ENCODE peak calls at places on chromosomes 16 and 17, in eight cellular contexts. U is AG09319; T is choroid plexus epithelial cell; G is fibroblast of villous mesenchyme; L is natural killer cell treated with Interleukin-12 subunit alpha and Interleukin-12 subunit beta and Interleukin-15 and Interleukin-18, amount 100 ng/mL, for 72 hours; Z is HFF-Myc; O is stimulated activated CD4-positive, alpha-beta T cell treated with anti-CD3 and anti-CD28 coated beads, Interleukin-12 subunit alpha, Interleukin-12 subunit beta, amount 100 ng/mL, for 24 hours; C is EL. N is an unnamed sample.

GRCh38 chr16:10402975-10403374 is 17.1 kb downstream of the ATF7IP2 start:
- DNase-seq in Z (no peak), T (no peak), G (no peak), L (no peak), U (no peak), C (no peak), O (no peak), N (no peak)

GRCh38 chr17:80653856-80654255 is 109.2 kb downstream of the RPTOR start:
- DNase-seq in U (no peak), L (no peak), Z (no peak), G (no peak), O (no peak), C (no peak), T (no peak), N (no peak)

GRCh38 chr17:72646176-72646575 is 446.3 kb downstream of the SLC39A11 start:
- DNase-seq in O (no peak), U (no peak), Z (no peak), C (no peak), T (no peak), L (no peak), G (no peak), N (no peak)

GRCh38 chr17:76700627-76701470 is 9.9 kb downstream of the MXRA7 start:
- DNase-seq in L (peak; percentile 44), U (peak; percentile 54), G (peak; percentile 89), T (peak; percentile 81), O (no peak), Z (peak; percentile 48), C (peak; percentile 91), N (peak; percentile 86)

GRCh38 chr17:49928826-49929475 is 40.0 kb upstream of the DLX4 start:
- DNase-seq in C (peak; percentile 70), G (no peak), Z (peak; percentile 68), O (no peak), U (no peak), L (no peak), T (no peak), N (no peak)

GRCh38 chr17:78924481-78925151 is 571 bp downstream of the TIMP2 start:
- DNase-seq in G (no peak), C (peak; percentile 51), L (no peak), U (no peak), Z (no peak), O (no peak), T (no peak), N (no peak)

GRCh38 chr16:48124266-48124665 is 31.5 kb downstream of the ABCC12 start:
- DNase-seq in G (no peak), U (no peak), T (no peak), C (no peak), O (no peak), Z (no peak), L (no peak), N (no peak)

GRCh38 chr17:4842376-4842775 is 9.2 kb downstream of the MINK1 start:
- DNase-seq in G (no peak), L (no peak), U (no peak), T (no peak), Z (no peak), O (no peak), C (no peak), N (no peak)

GRCh38 chr17:57860414-57860999 is 10.7 kb upstream of the MRPS23 start:
- DNase-seq in G (no peak), L (no peak), U (no peak), C (no peak), T (no peak), O (no peak), Z (no peak), N (no peak)

N was measured in brain microvascular endothelial cell.